ENCODE peak calls at places on chromosomes 13 and 19, in ten cellular contexts. K is NCI-H446 treated with DMSO at 0.1 percent for 48 hours, R is lower leg skin, Y is nephron progenitor cell, T is T-cell, G is pancreas, U is MV-4-11, F is ELR, O is NCI-H524, E is right cardiac atrium. P is an unnamed sample.

GRCh38 chr19:2041686-2042484 is 9.2 kb downstream of the MKNK2 start:
- DNase-seq in R (peak), Y (peak), E (peak), F (peak), K (peak), U (peak), T (peak), G (peak), O (peak), P (peak)

GRCh38 chr13:42354246-42355117 is 82.5 kb downstream of the AKAP11 start:
- DNase-seq in Y (no peak), K (no peak), R (no peak), U (peak), T (peak), F (peak), G (no peak), O (no peak), E (no peak), P (peak)

GRCh38 chr19:12666305-12667048 is at the start of the genes MAN2B1 and WDR83:
- DNase-seq in R (peak), K (peak), E (peak), F (peak), T (peak), O (peak), U (peak), G (no peak), Y (peak), P (peak)

GRCh38 chr13:97700306-97700848 is 253.1 kb upstream of the IPO5 start:
- DNase-seq in G (no peak), F (no peak), T (no peak), Y (no peak), K (no peak), R (no peak), U (no peak), O (no peak), E (no peak), P (no peak)

GRCh38 chr19:3577741-3578344 is 5.1 kb downstream of the HMG20B start:
- DNase-seq in K (no peak), O (no peak), Y (no peak), R (no peak), U (no peak), F (no peak), G (peak), T (no peak), E (peak), P (no peak)

GRCh38 chr19:58544591-58545285 is 874 bp downstream of the TRIM28 start:
- DNase-seq in T (no peak), U (no peak), E (no peak), F (peak), O (no peak), K (no peak), R (no peak), Y (peak), G (peak), P (no peak)

GRCh38 chr13:79837741-79838450 is 356.9 kb downstream of the NDFIP2 start:
- DNase-seq in U (no peak), R (no peak), F (peak), T (no peak), O (no peak), K (no peak), G (no peak), E (no peak), Y (no peak), P (peak)

GRCh38 chr19:55545443-55545842 is at the start of gene SBK3:
- DNase-seq in F (no peak), O (no peak), G (no peak), Y (no peak), T (no peak), E (no peak), K (no peak), U (no peak), R (no peak), P (no peak)

GRCh38 chr13:113919761-113920160 is 54.1 kb downstream of the C13orf46 start:
- DNase-seq in E (no peak), Y (no peak), G (no peak), U (no peak), O (no peak), R (no peak), F (no peak), K (no peak), T (no peak), P (no peak)

GRCh38 chr19:49469828-49470614 is 4.0 kb upstream of the FLT3LG start:
- DNase-seq in G (no peak), R (no peak), T (peak), O (peak), K (no peak), U (peak), Y (no peak), E (no peak), F (no peak), P (no peak)

GRCh38 chr13:57820924-57821323 is 189.4 kb downstream of the PCDH17 start:
- DNase-seq in E (no peak), K (no peak), O (no peak), T (no peak), F (no peak), U (no peak), Y (no peak), R (no peak), G (no peak), P (no peak)

GRCh38 chr13:52461265-52461664 is 6.0 kb downstream of the CKAP2 start:
- DNase-seq in F (no peak), K (no peak), O (no peak), U (no peak), E (no peak), T (no peak), R (no peak), Y (no peak), G (no peak), P (no peak)

GRCh38 chr19:42563352-42564210 is 31.1 kb downstream of the CEACAM8 start:
- DNase-seq in K (no peak), T (no peak), F (peak), E (peak), O (peak), G (no peak), U (peak), R (no peak), Y (peak), P (peak)

GRCh38 chr13:38693641-38694040 is 6.8 kb downstream of the FREM2 start:
- DNase-seq in G (no peak), T (no peak), E (no peak), O (no peak), R (no peak), F (no peak), K (no peak), U (no peak), Y (no peak), P (no peak)

GRCh38 chr19:38250821-38251563 is 5.2 kb downstream of the PPP1R14A start:
- DNase-seq in T (no peak), O (peak), K (peak), Y (peak), R (no peak), E (peak), F (no peak), U (no peak), G (peak), P (no peak)

GRCh38 chr13:113307491-113307890 is 10.5 kb downstream of the LAMP1 start:
- DNase-seq in R (no peak), F (no peak), U (no peak), E (no peak), O (no peak), T (no peak), K (no peak), Y (no peak), G (no peak), P (no peak)

GRCh38 chr13:63731896-63732295 is 2316.2 kb upstream of the PCDH20 start:
- DNase-seq in F (no peak), Y (no peak), K (no peak), T (no peak), E (no peak), R (no peak), G (no peak), U (no peak), O (no peak), P (peak)

GRCh38 chr19:17114414-17114831 is 38.8 kb downstream of the MYO9B start:
- DNase-seq in U (no peak), E (no peak), G (no peak), F (no peak), Y (no peak), R (no peak), O (no peak), K (no peak), T (no peak), P (no peak)

GRCh38 chr19:15433519-15434069 is 14.8 kb upstream of the AKAP8L start:
- DNase-seq in E (no peak), T (no peak), O (no peak), Y (no peak), U (no peak), G (peak), K (no peak), R (no peak), F (no peak), P (no peak)

GRCh38 chr13:113863511-113864302 is at the start of gene GAS6:
- DNase-seq in U (peak), E (peak), K (no peak), F (peak), G (peak), R (no peak), T (no peak), Y (peak), O (no peak), P (no peak)

P was measured in renal cortical epithelial cell.